ENCODE peak calls at places on chromosomes 4 and X, in seven cellular contexts. G, Y, W, H, N, B and R are unnamed samples.

GRCh38 chrX:4655743-4656142 is 942.3 kb upstream of the PRKX start:
- DNase-seq in G (no peak), Y (no peak), W (no peak), H (no peak), N (no peak), B (no peak), R (no peak)

GRCh38 chr4:152265149-152265621 is 270.7 kb downstream of the FBXW7 start:
- DNase-seq in G (no peak), Y (no peak), W (no peak), H (no peak), N (no peak), B (no peak), R (no peak)

GRCh38 chrX:56733459-56734046 is 4.5 kb downstream of the NBDY start:
- DNase-seq in G (peak; percentile 67), Y (no peak), W (no peak), H (no peak), N (no peak), B (peak; percentile 12), R (peak; percentile 73)

GRCh38 chrX:42708222-42708621 is 69.7 kb downstream of the PPP1R2C start:
- DNase-seq in G (no peak), Y (no peak), W (no peak), H (no peak), N (no peak), B (no peak), R (no peak)

GRCh38 chr4:77605210-77605902 is at the start of gene CXCL13:
- DNase-seq in G (no peak), Y (no peak), W (no peak), H (no peak), N (no peak), B (no peak), R (no peak)

GRCh38 chrX:10377427-10377826 is 220.7 kb downstream of the CLCN4 start:
- DNase-seq in G (no peak), Y (no peak), W (no peak), H (no peak), N (no peak), B (no peak), R (no peak)

GRCh38 chr4:57550143-57550542 is 440.0 kb upstream of the IGFBP7 start:
- DNase-seq in G (no peak), Y (no peak), W (no peak), H (no peak), N (no peak), B (no peak), R (no peak)

GRCh38 chr4:185142563-185142910 is 529 bp upstream of the SLC25A4 start:
- DNase-seq in G (no peak), Y (no peak), W (no peak), H (no peak), N (no peak), B (no peak), R (no peak)

GRCh38 chr4:24683116-24683515 is 98.8 kb upstream of the DHX15 start:
- DNase-seq in G (no peak), Y (no peak), W (no peak), H (no peak), N (no peak), B (no peak), R (no peak)

GRCh38 chrX:69024931-69025330 is 140.3 kb downstream of the PJA1 start:
- DNase-seq in G (peak; percentile 74), Y (peak; percentile 77), W (peak; percentile 77), H (peak; percentile 60), N (no peak), B (peak; percentile 72), R (peak; percentile 52)

GRCh38 chrX:47854474-47854873 is 17.8 kb downstream of the ZNF81 start:
- DNase-seq in G (peak; percentile 53), Y (peak; percentile 29), W (no peak), H (no peak), N (no peak), B (peak; percentile 6), R (peak; percentile 56)

GRCh38 chr4:168981460-168981859 is 28.6 kb downstream of the CBR4 start:
- DNase-seq in G (no peak), Y (no peak), W (no peak), H (no peak), N (no peak), B (no peak), R (no peak)

GRCh38 chrX:79413009-79413408 is 45.9 kb upstream of the ITM2A start:
- DNase-seq in G (no peak), Y (no peak), W (no peak), H (no peak), N (no peak), B (no peak), R (no peak)

GRCh38 chr4:7338876-7339623 is 95.7 kb downstream of the PSAPL1 start:
- DNase-seq in G (no peak), Y (peak; percentile 35), W (no peak), H (no peak), N (no peak), B (no peak), R (no peak)

GRCh38 chr4:41098093-41098492 is 116.2 kb downstream of the APBB2 start:
- DNase-seq in G (no peak), Y (no peak), W (no peak), H (no peak), N (no peak), B (no peak), R (no peak)

GRCh38 chr4:41095192-41095872 is 119.0 kb downstream of the APBB2 start:
- DNase-seq in G (no peak), Y (no peak), W (no peak), H (no peak), N (no peak), B (no peak), R (no peak)

GRCh38 chr4:41095973-41096372 is 118.4 kb downstream of the APBB2 start:
- DNase-seq in G (no peak), Y (no peak), W (no peak), H (no peak), N (no peak), B (no peak), R (no peak)

DNA sequence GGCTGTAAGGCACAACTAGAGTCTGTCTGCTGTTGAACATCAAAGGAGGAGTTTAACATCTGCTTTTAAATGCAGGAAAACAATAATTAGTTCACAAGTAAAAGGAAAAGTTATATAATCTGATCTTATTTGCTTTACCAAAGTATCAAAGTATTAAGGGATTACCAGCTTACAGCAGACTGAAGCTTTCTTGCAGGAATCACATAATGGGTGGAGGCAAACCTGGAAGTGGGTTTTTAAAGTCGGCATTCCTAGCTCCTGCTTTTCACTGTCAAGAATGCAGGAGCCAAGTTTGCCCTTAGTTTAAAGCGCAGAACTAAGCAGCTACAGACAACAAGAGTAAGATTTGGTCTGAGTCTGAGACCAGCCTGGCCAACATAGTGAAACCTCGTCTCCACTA is 122.2 kb downstream of the APBB2 start:
- DNase-seq in G (no peak), Y (no peak), W (no peak), H (no peak), N (no peak), B (no peak), R (no peak)
- TF ChIP-seq CTCF in G (no peak), Y (no peak), W (no peak), H (no peak), N (no peak), B (no peak), R (no peak)

DNA sequence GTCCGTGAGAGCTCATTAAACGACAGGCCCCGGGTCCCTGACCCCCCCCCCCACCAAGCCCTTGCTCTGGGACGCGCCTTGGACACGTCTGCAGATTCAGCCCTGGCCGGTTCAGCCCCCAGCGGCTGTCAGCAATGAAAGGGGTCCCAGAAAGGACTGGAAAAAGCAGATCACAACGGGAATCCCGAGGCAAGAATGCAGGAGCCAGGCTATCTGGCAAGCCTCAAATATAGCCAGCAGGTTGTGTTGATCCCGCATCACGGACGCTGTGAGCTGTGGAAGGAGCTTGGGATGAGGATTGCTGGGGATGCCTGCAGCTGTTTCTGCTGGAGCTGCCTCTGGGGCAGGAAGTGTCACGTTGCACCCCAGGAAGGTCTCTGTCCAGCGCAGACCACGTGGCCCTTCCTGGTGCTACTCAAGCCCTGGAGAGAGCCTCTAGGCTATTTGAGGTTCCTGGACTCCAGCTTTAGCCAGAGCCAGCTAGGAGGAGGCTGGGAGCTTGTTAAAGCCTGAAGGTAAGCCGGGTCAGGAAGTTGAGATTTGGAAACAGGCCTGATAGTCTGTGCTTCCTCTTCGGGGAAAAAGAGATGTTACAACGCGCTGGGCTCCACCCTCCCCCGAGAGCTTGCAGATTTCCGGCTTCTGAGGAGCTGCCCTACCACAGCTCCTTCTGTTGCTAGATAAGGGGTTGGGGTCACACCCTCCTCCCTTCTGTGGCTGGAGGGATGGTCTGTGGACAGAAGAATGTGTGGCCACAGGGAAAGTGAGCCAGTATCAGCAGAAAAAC is 19.3 kb upstream of the CSF2RA start:
- DNase-seq in G (peak; percentile 36), Y (peak; percentile 79), W (peak; percentile 42), H (peak; percentile 77), N (no peak), B (peak; percentile 64), R (peak; percentile 26)
- H3K27ac ChIP-seq in G (peak overlapping the region; percentile 44), Y (peak overlapping the region; percentile 80), W (no peak overlapping the region), H (peak overlapping the region; percentile 62), N (peak overlapping the region; percentile 45), B (peak overlapping the region; percentile 62), R (peak overlapping the region; percentile 27)

DNA sequence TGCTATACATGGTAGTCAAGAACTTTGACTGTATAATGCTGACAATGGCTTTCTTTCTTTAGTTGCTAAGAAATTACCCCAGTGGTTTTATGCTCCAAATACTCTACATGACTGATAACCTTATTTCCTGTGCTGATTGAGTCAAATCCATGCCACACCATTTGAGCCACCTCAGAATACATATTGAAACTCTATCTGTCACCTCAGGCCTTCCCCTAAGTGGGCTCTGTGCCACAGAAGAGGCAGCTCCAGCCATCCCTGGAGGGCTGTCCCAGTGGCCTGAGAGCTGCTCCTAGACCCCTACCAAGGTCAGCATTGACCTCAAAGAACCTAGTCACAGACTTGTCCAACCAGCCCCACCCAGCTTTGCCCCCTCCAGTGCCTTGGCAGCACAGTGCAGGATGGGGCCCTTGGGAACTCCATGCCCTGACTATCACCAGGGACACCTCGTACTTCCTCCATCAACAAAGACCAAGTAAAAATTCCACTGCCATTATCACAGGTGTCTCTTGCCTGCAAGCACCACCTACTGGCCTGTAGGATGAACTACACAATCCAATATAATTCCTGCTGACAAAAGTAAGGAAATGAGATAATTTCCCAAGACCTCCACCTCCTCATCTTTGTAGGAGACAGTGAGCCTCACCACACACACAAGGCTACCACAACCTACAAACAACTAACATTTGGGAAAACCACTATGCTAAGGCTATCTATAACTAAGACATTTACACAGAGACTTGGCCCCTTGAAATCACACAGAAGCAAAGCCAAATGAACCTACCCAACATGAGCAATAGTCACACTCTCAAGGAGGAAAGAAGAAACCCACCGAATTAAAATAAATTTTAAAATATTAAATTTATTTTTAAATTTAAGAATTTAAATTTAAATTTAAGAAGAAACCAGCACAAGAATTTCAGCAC is 239.9 kb downstream of the NKX6-1 start:
- DNase-seq in G (no peak), Y (no peak), W (no peak), H (no peak), N (peak; percentile 13), B (no peak), R (no peak)
- TF ChIP-seq CTCF in G (peak; percentile 42), Y (peak; percentile 49), W (no peak), H (peak; percentile 42), N (peak; percentile 82), B (no peak), R (peak; percentile 55)

DNA sequence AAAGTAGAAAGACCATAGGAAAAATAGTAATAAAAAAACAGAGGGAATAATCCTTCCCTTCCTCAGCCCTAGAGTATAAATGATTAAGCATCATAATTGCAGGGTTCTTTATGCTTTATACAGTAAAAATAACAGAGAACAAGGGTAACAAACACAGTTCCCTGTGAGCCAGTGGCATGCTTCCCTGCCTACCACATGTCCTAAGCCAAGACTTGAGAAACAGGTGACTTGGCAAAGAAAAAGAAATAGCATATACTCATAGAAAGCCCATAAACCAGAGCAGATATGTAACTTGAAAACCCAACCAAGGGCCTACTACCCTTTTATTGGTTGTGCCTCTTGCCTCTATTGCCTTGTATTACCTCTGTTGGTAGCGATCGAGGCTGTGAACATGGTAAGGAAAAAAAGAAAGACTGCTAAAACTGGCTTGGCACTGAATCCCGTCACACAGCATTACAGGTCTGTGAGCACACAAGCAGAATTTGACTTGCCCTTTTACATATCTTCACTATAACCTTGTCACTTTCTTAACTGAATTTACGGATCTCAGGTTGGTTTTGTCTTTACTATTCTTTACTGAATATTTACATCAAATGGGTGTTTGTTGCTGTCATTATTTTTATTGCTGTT is 30.9 kb upstream of the MYOZ2 start:
- DNase-seq in G (no peak), Y (no peak), W (no peak), H (no peak), N (no peak), B (no peak), R (no peak)
- H3K27ac ChIP-seq in G (peak overlapping the region; percentile 48), Y (no peak overlapping the region), W (no peak overlapping the region), H (no peak overlapping the region), N (no peak overlapping the region), B (peak overlapping the region; percentile 70), R (no peak overlapping the region)